ENCODE peak calls at places on chromosome 4, in five cellular contexts. Q, D, E, Z and X are unnamed samples.
A peak's percentile ranks its signal among the peaks of the same experiment; 100 is the strongest.

GRCh38 chr4:99966692-99967091 is 16.6 kb upstream of the H2AZ1 start:
- DNase-seq in D (no peak), Q (no peak), Z (no peak), E (no peak), X (no peak)

GRCh38 chr4:153427363-153428071 is 38.6 kb upstream of the TMEM131L start:
- DNase-seq in Z (no peak), E (no peak), Q (no peak), D (no peak), X (no peak)

GRCh38 chr4:20916106-20916505 is 215.8 kb downstream of the PACRGL start:
- DNase-seq in E (no peak), Z (no peak), Q (no peak), D (no peak), X (no peak)

GRCh38 chr4:53767503-53767902 is 176.2 kb upstream of the LNX1 start:
- DNase-seq in Z (no peak), D (no peak), E (no peak), Q (no peak), X (no peak)

GRCh38 chr4:75289843-75290616 is 224.2 kb downstream of the RCHY1 start:
- DNase-seq in E (no peak), Z (no peak), Q (peak; percentile 22), D (no peak), X (peak; percentile 60)

GRCh38 chr4:86927843-86928395 is 6.9 kb upstream of the AFF1 start:
- DNase-seq in E (no peak), Z (no peak), D (peak; percentile 58), Q (peak; percentile 9), X (peak; percentile 19)

GRCh38 chr4:58749206-58749605 is 1639.0 kb upstream of the IGFBP7 start:
- DNase-seq in Z (peak; percentile 5), D (no peak), Q (no peak), E (no peak), X (no peak)

GRCh38 chr4:165761968-165762367 is 111.1 kb upstream of the TLL1 start:
- DNase-seq in Z (no peak), E (no peak), D (no peak), Q (peak; percentile 84), X (no peak)

GRCh38 chr4:78542373-78542772 is 9.2 kb upstream of the ANXA3 start:
- DNase-seq in E (no peak), D (no peak), Q (no peak), Z (no peak), X (no peak)

GRCh38 chr4:184822356-184822755 is 3.4 kb downstream of the ACSL1 start:
- DNase-seq in D (no peak), E (no peak), Q (no peak), Z (no peak), X (no peak)

GRCh38 chr4:85842540-85842939 is 367.6 kb downstream of the ARHGAP24 start:
- DNase-seq in Z (no peak), E (no peak), D (no peak), Q (no peak), X (no peak)

GRCh38 chr4:1204828-1205591 is 32.6 kb upstream of the SPON2 start:
- DNase-seq in Q (no peak), Z (no peak), D (no peak), E (peak; percentile 29), X (no peak)

GRCh38 chr4:12703076-12703475 is 781.1 kb downstream of the RAB28 start:
- DNase-seq in D (no peak), Z (no peak), Q (no peak), E (no peak), X (no peak)

GRCh38 chr4:150591284-150591874 is 9.4 kb downstream of the MAB21L2 start:
- DNase-seq in E (no peak), Z (no peak), Q (no peak), D (no peak), X (no peak)

GRCh38 chr4:1196421-1197183 is 24.2 kb upstream of the SPON2 start:
- DNase-seq in D (no peak), Q (no peak), E (peak; percentile 23), Z (no peak), X (no peak)

GRCh38 chr4:164700471-164700870 is 53.5 kb upstream of the SMIM31 start:
- DNase-seq in Z (no peak), D (no peak), E (no peak), Q (peak; percentile 26), X (peak; percentile 7)

GRCh38 chr4:85580489-85580888 is 105.5 kb downstream of the ARHGAP24 start:
- DNase-seq in D (no peak), Z (no peak), Q (no peak), E (no peak), X (no peak)

GRCh38 chr4:158523990-158524545 is 2.4 kb downstream of the RXFP1 start:
- DNase-seq in D (no peak), Q (no peak), E (no peak), Z (no peak), X (no peak)

GRCh38 chr4:180150818-180151217 is 2092.4 kb upstream of the TENM3 start:
- DNase-seq in D (no peak), Q (peak; percentile 34), E (no peak), Z (no peak), X (no peak)

GRCh38 chr4:957231-957580 is 16.2 kb downstream of the DGKQ start:
- DNase-seq in D (no peak), E (no peak), Q (no peak), Z (no peak), X (no peak)

GRCh38 chr4:20430555-20430954 is 178.8 kb downstream of the SLIT2 start:
- DNase-seq in Z (no peak), D (no peak), Q (no peak), E (no peak), X (no peak)

GRCh38 chr4:73381214-73381613 is 22.9 kb upstream of the ALB start:
- DNase-seq in Q (no peak), Z (no peak), D (no peak), E (no peak), X (no peak)

GRCh38 chr4:87317527-87317926 is 5.2 kb downstream of the HSD17B13 start:
- DNase-seq in Q (no peak), D (no peak), E (no peak), Z (no peak), X (no peak)

GRCh38 chr4:82839624-82840023 is 41.0 kb upstream of the SCD5 start:
- DNase-seq in Z (no peak), D (no peak), Q (no peak), E (no peak), X (no peak)

GRCh38 chr4:163048447-163048846 is 118.2 kb downstream of the NAF1 start:
- DNase-seq in Q (peak; percentile 33), Z (no peak), D (no peak), E (no peak), X (no peak)

GRCh38 chr4:121154103-121154515 is 10.0 kb downstream of the TNIP3 start:
- DNase-seq in D (no peak), Q (no peak), E (no peak), Z (no peak), X (no peak)

GRCh38 chr4:107210450-107211239 is 174.5 kb upstream of the DKK2 start:
- DNase-seq in D (no peak), Z (no peak), E (no peak), Q (no peak), X (no peak)

GRCh38 chr4:93776386-93777080 is 52.0 kb upstream of the ATOH1 start:
- DNase-seq in Q (no peak), Z (no peak), D (no peak), E (no peak), X (no peak)

GRCh38 chr4:6768539-6768905 is 14.0 kb upstream of the KIAA0232 start:
- DNase-seq in Z (no peak), Q (no peak), E (no peak), D (no peak), X (no peak)

GRCh38 chr4:151957163-151957562 is 196.4 kb upstream of the GATB start:
- DNase-seq in D (no peak), E (no peak), Z (no peak), Q (no peak), X (no peak)

GRCh38 chr4:120857312-120857711 is 65.2 kb downstream of the PRDM5 start:
- DNase-seq in Z (no peak), Q (no peak), E (no peak), D (no peak), X (no peak)

GRCh38 chr4:165312506-165312905 is 15.0 kb upstream of the MSMO1 start:
- DNase-seq in E (no peak), D (no peak), Z (no peak), Q (no peak), X (no peak)

GRCh38 chr4:16868674-16869073 is 29.8 kb downstream of the LDB2 start:
- DNase-seq in E (no peak), D (no peak), Z (no peak), Q (no peak), X (no peak)

GRCh38 chr4:177554966-177555574 is 112.8 kb upstream of the AGA start:
- DNase-seq in D (no peak), Z (no peak), Q (peak; percentile 36), E (no peak), X (no peak)

GRCh38 chr4:32748498-32748897 is 2028.3 kb downstream of the PCDH7 start:
- DNase-seq in D (no peak), Z (no peak), Q (no peak), E (no peak), X (no peak)

GRCh38 chr4:48683784-48684666 is 96.1 kb downstream of the FRYL start:
- DNase-seq in Q (no peak), D (no peak), E (no peak), Z (no peak), X (no peak)